ENCODE peak calls at places on chromosomes 6 and 20, in five cellular contexts. S is NCI-H345, W is endothelial cell, G is ACHN, J is right atrium auricular region. D is an unnamed sample.

GRCh38 chr20:51318058-51318960 is 224.2 kb downstream of the NFATC2 start:
- DNase-seq in S (peak; percentile 37), W (peak; percentile 83), G (peak; percentile 16), J (no peak), D (peak; percentile 71)

GRCh38 chr6:89828988-89829590 is 591 bp upstream of the CASP8AP2 start:
- DNase-seq in S (peak; percentile 49), W (no peak), G (peak; percentile 48), J (no peak), D (no peak)

GRCh38 chr6:139764498-139764986 is 390.1 kb upstream of the CITED2 start:
- DNase-seq in S (no peak), W (no peak), G (peak; percentile 91), J (peak; percentile 62), D (peak; percentile 42)

GRCh38 chr6:108453601-108454157 is 107.0 kb upstream of the FOXO3 start:
- DNase-seq in S (no peak), W (no peak), G (no peak), J (no peak), D (no peak)

GRCh38 chr6:153131037-153131981 is at the start of gene RGS17:
- DNase-seq in S (peak; percentile 77), W (peak; percentile 76), G (peak; percentile 76), J (no peak), D (no peak)

GRCh38 chr20:23587631-23588030 is 18.1 kb downstream of the CST9 start:
- DNase-seq in S (no peak), W (no peak), G (no peak), J (no peak), D (no peak)

GRCh38 chr20:49823152-49823847 is 10.7 kb downstream of the SLC9A8 start:
- DNase-seq in S (no peak), W (no peak), G (no peak), J (no peak), D (no peak)

GRCh38 chr6:139881251-139881650 is 506.8 kb upstream of the CITED2 start:
- DNase-seq in S (peak; percentile 46), W (no peak), G (no peak), J (no peak), D (no peak)

GRCh38 chr6:20877008-20877937 is 343.0 kb downstream of the CDKAL1 start:
- DNase-seq in S (no peak), W (no peak), G (peak; percentile 94), J (no peak), D (peak; percentile 82)

GRCh38 chr20:5397418-5397817 is 80.7 kb upstream of the PROKR2 start:
- DNase-seq in S (no peak), W (no peak), G (peak; percentile 59), J (no peak), D (no peak)

GRCh38 chr20:20259534-20259933 is 108.4 kb upstream of the INSM1 start:
- DNase-seq in S (no peak), W (no peak), G (no peak), J (no peak), D (no peak)

GRCh38 chr20:37651932-37652331 is 41.9 kb upstream of the CTNNBL1 start:
- DNase-seq in S (no peak), W (peak; percentile 46), G (no peak), J (no peak), D (no peak)

GRCh38 chr6:57173056-57173885 is 1.1 kb downstream of the BAG2 start:
- DNase-seq in S (peak; percentile 4), W (no peak), G (peak; percentile 45), J (no peak), D (peak; percentile 29)

GRCh38 chr6:137736048-137736846 is 130.8 kb upstream of the TNFAIP3 start:
- DNase-seq in S (no peak), W (no peak), G (no peak), J (no peak), D (no peak)

GRCh38 chr20:47854687-47855212 is 69.5 kb upstream of the SULF2 start:
- DNase-seq in S (peak; percentile 70), W (peak; percentile 18), G (peak; percentile 55), J (no peak), D (peak; percentile 74)

GRCh38 chr20:14775778-14776177 is 438.4 kb upstream of the FLRT3 start:
- DNase-seq in S (no peak), W (no peak), G (no peak), J (no peak), D (no peak)

GRCh38 chr20:24692429-24693190 is 223.2 kb downstream of the SYNDIG1 start:
- DNase-seq in S (no peak), W (no peak), G (no peak), J (peak; percentile 30), D (no peak)

GRCh38 chr20:8335796-8336195 is 203.7 kb downstream of the PLCB1 start:
- DNase-seq in S (no peak), W (no peak), G (no peak), J (no peak), D (no peak)

GRCh38 chr20:38806855-38807655 is 1.6 kb downstream of the PPP1R16B start:
- DNase-seq in S (peak; percentile 82), W (no peak), G (no peak), J (no peak), D (no peak)

GRCh38 chr20:43379239-43379917 is 78.3 kb upstream of the SRSF6 start:
- DNase-seq in S (no peak), W (no peak), G (peak; percentile 82), J (no peak), D (peak; percentile 26)

GRCh38 chr6:3135668-3136297 is 17.3 kb downstream of the BPHL start:
- DNase-seq in S (no peak), W (no peak), G (no peak), J (no peak), D (no peak)